ENCODE peak calls at places on chromosomes 16 and 17, in four cellular contexts. I is K562, J is GM12878, F is H1. W is an unnamed sample.

GRCh38 chr16:56281256-56281805 is 90.0 kb downstream of the GNAO1 start:
- DNase-seq in J (no peak), I (peak), F (peak), W (no peak)

GRCh38 chr17:17665255-17665654 is 16.0 kb upstream of the RAI1 start:
- DNase-seq in F (no peak), J (no peak), I (no peak), W (no peak)

GRCh38 chr17:8304181-8304910 is 5.7 kb upstream of the ARHGEF15 start:
- DNase-seq in I (peak), J (no peak), F (no peak), W (no peak)

GRCh38 chr16:72860726-72861562 is 187.0 kb downstream of the ZFHX3 start:
- DNase-seq in F (no peak), J (no peak), I (no peak), W (no peak)

GRCh38 chr16:56732366-56732765 is 2.4 kb downstream of the NUP93 start:
- DNase-seq in F (no peak), I (no peak), J (peak), W (no peak)

GRCh38 chr17:15279011-15279477 is 13.9 kb upstream of the PMP22 start:
- DNase-seq in J (no peak), F (no peak), I (no peak), W (no peak)

GRCh38 chr17:50879086-50879485 is 12.9 kb upstream of the TOB1 start:
- DNase-seq in J (no peak), I (no peak), F (no peak), W (no peak)

GRCh38 chr17:79619636-79620206 is 8.9 kb upstream of the RBFOX3 start:
- DNase-seq in F (no peak), J (no peak), I (no peak), W (no peak)

GRCh38 chr17:65060855-65061254 is 4.3 kb upstream of the GNA13 start:
- DNase-seq in J (no peak), F (no peak), I (no peak), W (no peak)

GRCh38 chr16:84672276-84673202 is 24.2 kb downstream of the KLHL36 start:
- DNase-seq in J (no peak), I (peak), F (peak), W (peak)

GRCh38 chr17:80777274-80777673 is 214.4 kb upstream of the CHMP6 start:
- DNase-seq in I (no peak), F (no peak), J (no peak), W (no peak)

GRCh38 chr16:81796035-81796434 is 16.9 kb downstream of the PLCG2 start:
- DNase-seq in I (no peak), F (no peak), J (no peak), W (no peak)

GRCh38 chr17:60060474-60060873 is 18.2 kb downstream of the HEATR6 start:
- DNase-seq in J (no peak), I (no peak), F (no peak), W (no peak)

GRCh38 chr16:64269756-64270155 is 852.1 kb downstream of the CDH11 start:
- DNase-seq in J (no peak), I (no peak), F (no peak), W (no peak)

GRCh38 chr17:2386400-2387085 is 14.3 kb downstream of the MNT start:
- DNase-seq in J (no peak), I (no peak), F (no peak), W (no peak)

GRCh38 chr17:73223626-73224616 is 31.1 kb downstream of the COG1 start:
- DNase-seq in F (no peak), J (no peak), I (no peak), W (no peak)

GRCh38 chr16:29770250-29770929 is 7.7 kb upstream of the ZG16 start:
- DNase-seq in J (no peak), I (no peak), F (no peak), W (no peak)

GRCh38 chr17:82316651-82317393 is 586 bp downstream of the CD7 start:
- DNase-seq in J (no peak), I (no peak), F (no peak), W (no peak)

GRCh38 chr17:63173450-63173849 is 207.4 kb downstream of the TANC2 start:
- DNase-seq in F (no peak), J (no peak), I (no peak), W (no peak)

GRCh38 chr17:73043686-73044581 is 48.6 kb downstream of the SLC39A11 start:
- DNase-seq in I (no peak), F (no peak), J (no peak), W (no peak)

GRCh38 chr17:34645636-34646035 is 66.3 kb downstream of the TMEM132E start:
- DNase-seq in F (no peak), I (no peak), J (no peak), W (no peak)

GRCh38 chr16:50266337-50267091 is at the start of gene ADCY7:
- DNase-seq in F (no peak), J (no peak), I (peak), W (peak)

GRCh38 chr17:80219777-80220708 is at the start of the genes SGSH and SLC26A11:
- DNase-seq in F (no peak), I (peak), J (no peak), W (peak)

GRCh38 chr16:75494696-75495601 is at the start of gene CHST6:
- DNase-seq in J (no peak), I (peak), F (no peak), W (no peak)

GRCh38 chr17:7026471-7027115 is 3.7 kb downstream of the BCL6B start:
- DNase-seq in I (no peak), F (no peak), J (no peak), W (no peak)

GRCh38 chr16:30893744-30894539 is at the start of gene BCL7C:
- DNase-seq in J (no peak), F (no peak), I (peak), W (peak)

GRCh38 chr17:40564883-40565744 is at the start of gene CCR7:
- DNase-seq in I (peak), F (no peak), J (no peak), W (no peak)

GRCh38 chr17:32487460-32488176 is 825 bp downstream of the CDK5R1 start:
- DNase-seq in J (no peak), I (peak), F (no peak), W (no peak)

GRCh38 chr17:69492410-69493071 is 78.0 kb downstream of the MAP2K6 start:
- DNase-seq in I (no peak), F (peak), J (no peak), W (peak)

GRCh38 chr17:164536-165235 is 16.8 kb downstream of the DOC2B start:
- DNase-seq in J (no peak), I (peak), F (no peak), W (no peak)

GRCh38 chr17:41772218-41772585 is 14.3 kb downstream of the JUP start:
- DNase-seq in I (no peak), J (no peak), F (no peak), W (no peak)

GRCh38 chr16:84700518-84701277 is 898 bp downstream of the USP10 start:
- DNase-seq in I (peak), J (no peak), F (no peak), W (no peak)

GRCh38 chr17:80879723-80880649 is 111.7 kb upstream of the CHMP6 start:
- DNase-seq in F (no peak), I (no peak), J (no peak), W (no peak)

GRCh38 chr17:72296456-72296855 is 175.6 kb downstream of the SOX9 start:
- DNase-seq in F (no peak), I (no peak), J (no peak), W (no peak)

GRCh38 chr16:58021661-58022551 is 3.6 kb upstream of the MMP15 start:
- DNase-seq in J (no peak), I (no peak), F (no peak), W (no peak)

GRCh38 chr17:35660902-35661301 is 70.5 kb upstream of the RASL10B start:
- DNase-seq in J (no peak), F (no peak), I (no peak), W (no peak)

GRCh38 chr17:31453896-31454295 is 62.4 kb downstream of the RAB11FIP4 start:
- DNase-seq in I (peak), J (no peak), F (no peak), W (no peak)

GRCh38 chr17:64147110-64148016 is 17.4 kb upstream of the ERN1 start:
- DNase-seq in I (peak), F (no peak), J (no peak), W (no peak)

GRCh38 chr16:24977673-24978065 is 37.5 kb downstream of the ARHGAP17 start:
- DNase-seq in F (no peak), I (no peak), J (no peak), W (no peak)

GRCh38 chr17:72985882-72986720 is 106.4 kb downstream of the SLC39A11 start:
- DNase-seq in I (peak), F (peak), J (peak), W (peak)

GRCh38 chr16:47848481-47849109 is 307.2 kb downstream of the ABCC12 start:
- DNase-seq in J (no peak), I (no peak), F (peak), W (no peak)
- TF ChIP-seq EGR1 in J (no peak), I (no peak), F (no peak), W (no peak)

DNA sequence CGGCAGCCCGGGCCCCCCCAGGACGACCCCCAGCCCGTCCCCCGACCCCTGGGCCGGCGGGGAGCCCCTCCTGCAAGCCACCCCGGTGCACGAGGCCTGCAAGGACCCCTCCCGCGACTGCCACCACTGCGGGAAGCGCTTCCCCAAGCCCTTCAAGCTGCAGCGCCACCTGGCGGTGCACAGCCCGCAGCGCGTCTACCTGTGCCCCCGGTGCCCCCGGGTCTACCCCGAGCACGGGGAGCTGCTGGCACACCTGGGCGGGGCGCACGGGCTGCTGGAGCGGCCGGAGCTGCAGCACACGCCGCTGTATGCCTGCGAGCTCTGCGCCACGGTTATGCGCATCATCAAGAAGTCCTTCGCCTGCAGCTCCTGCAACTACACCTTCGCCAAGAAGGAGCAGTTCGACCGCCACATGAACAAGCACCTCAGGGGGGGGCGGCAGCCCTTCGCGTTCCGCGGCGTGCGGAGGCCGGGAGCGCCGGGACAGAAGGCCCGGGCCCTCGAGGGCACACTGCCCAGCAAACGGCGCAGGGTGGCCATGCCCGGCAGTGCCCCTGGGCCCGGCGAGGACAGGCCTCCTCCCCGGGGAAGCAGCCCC is 15.6 kb upstream of the ZFPM1 start:
- DNase-seq in I (peak), J (no peak), F (peak), W (peak)
- TF ChIP-seq EGR1 in I (no peak), J (no peak), F (no peak), W (no peak)

GRCh38 chr17:76968707-76969597 is 100.7 kb downstream of the MGAT5B start:
- DNase-seq in F (peak), J (no peak), I (no peak), W (no peak)
- TF ChIP-seq EGR1 in F (peak), J (no peak), I (no peak), W (no peak)

DNA sequence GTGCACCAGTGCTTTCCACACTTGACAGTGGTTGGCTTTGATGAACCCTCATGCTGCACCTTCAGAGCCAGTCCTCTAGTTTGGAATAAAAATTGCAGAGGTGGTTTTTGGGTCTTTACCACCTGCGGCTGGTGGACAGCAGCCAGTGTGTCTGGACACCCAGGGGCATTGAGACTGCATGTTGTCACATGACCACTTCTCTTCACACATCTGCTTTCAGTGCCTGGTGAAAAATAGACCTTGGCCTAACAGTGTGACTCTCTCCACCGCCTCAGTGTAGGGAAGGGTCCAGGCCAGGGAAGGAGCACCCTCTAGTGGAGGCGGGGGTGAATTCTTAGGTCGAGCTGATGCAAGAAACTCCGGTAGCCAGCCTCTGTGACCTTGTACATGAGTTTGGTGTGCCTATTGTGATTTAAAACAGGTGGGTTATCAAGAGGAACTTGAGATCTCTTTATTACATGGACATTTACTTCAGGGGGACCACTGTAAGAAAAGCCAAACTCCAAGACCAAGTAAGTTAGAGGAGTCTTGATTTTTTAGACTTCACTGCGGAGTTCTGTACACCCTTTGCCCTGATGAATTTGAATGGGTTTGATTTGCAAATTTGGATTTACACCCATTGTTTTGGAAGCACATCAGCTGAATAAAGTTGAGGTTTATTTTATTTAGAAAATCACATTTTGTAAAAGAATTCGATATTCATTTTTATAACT is 17.9 kb downstream of the GOSR2 start:
- DNase-seq in F (peak), I (peak), J (no peak), W (peak)
- TF ChIP-seq EGR1 in F (no peak), I (no peak), J (no peak), W (no peak)

GRCh38 chr16:3645504-3646347 is 8.8 kb upstream of the DNASE1 start:
- DNase-seq in J (no peak), F (peak), I (peak), W (no peak)
- TF ChIP-seq EGR1 in J (no peak), F (no peak), I (no peak), W (no peak)

GRCh38 chr16:3188925-3189825 is 1.2 kb downstream of the OR1F1 start:
- DNase-seq in J (no peak), I (peak), F (no peak), W (no peak)
- TF ChIP-seq EGR1 in J (no peak), I (peak), F (peak), W (peak)